ENCODE peak calls at places on chromosomes 12 and 14, in four cellular contexts. R is foreskin keratinocyte, S is endothelial cell, Z is GM13976. K is an unnamed sample.

GRCh38 chr14:87628129-87628528 is 364.9 kb downstream of the GALC start:
- DNase-seq in R (no peak), S (peak; percentile 56), Z (no peak), K (no peak)

GRCh38 chr12:67649165-67650126 is 901 bp downstream of the DYRK2 start:
- DNase-seq in R (no peak), S (peak; percentile 38), Z (peak; percentile 66), K (no peak)

GRCh38 chr12:131383741-131384543 is 326.9 kb upstream of the SFSWAP start:
- DNase-seq in R (no peak), S (no peak), Z (no peak), K (no peak)

GRCh38 chr14:60775296-60775695 is 40.7 kb downstream of the MNAT1 start:
- DNase-seq in R (peak; percentile 87), S (no peak), Z (no peak), K (no peak)

GRCh38 chr14:101072945-101073597 is 169.5 kb upstream of the RTL1 start:
- DNase-seq in R (peak; percentile 90), S (peak; percentile 67), Z (peak; percentile 63), K (peak; percentile 34)

GRCh38 chr12:56487448-56488040 is 417 bp downstream of the GLS2 start:
- DNase-seq in R (peak; percentile 11), S (peak; percentile 23), Z (peak; percentile 51), K (no peak)

GRCh38 chr14:77122555-77123125 is 19.0 kb downstream of the ZDHHC22 start:
- DNase-seq in R (no peak), S (no peak), Z (no peak), K (no peak)

GRCh38 chr12:57276935-57277563 is 26.1 kb upstream of the STAC3 start:
- DNase-seq in R (no peak), S (peak; percentile 45), Z (peak; percentile 32), K (no peak)

GRCh38 chr12:94779520-94779919 is 129.2 kb upstream of the TMCC3 start:
- DNase-seq in R (no peak), S (no peak), Z (no peak), K (no peak)

GRCh38 chr14:23074906-23075305 is 17.6 kb upstream of the CDH24 start:
- DNase-seq in R (no peak), S (no peak), Z (no peak), K (no peak)

GRCh38 chr12:75954749-75955148 is 76.8 kb downstream of the PHLDA1 start:
- DNase-seq in R (no peak), S (no peak), Z (no peak), K (no peak)

GRCh38 chr12:3315201-3315661 is 175.8 kb upstream of the PRMT8 start:
- DNase-seq in R (peak; percentile 79), S (no peak), Z (no peak), K (no peak)

GRCh38 chr12:110039085-110039807 is 9.1 kb downstream of the C12orf76 start:
- DNase-seq in R (peak; percentile 91), S (peak; percentile 10), Z (no peak), K (no peak)

GRCh38 chr12:62714409-62715075 is 220.4 kb downstream of the PPM1H start:
- DNase-seq in R (no peak), S (no peak), Z (no peak), K (no peak)

GRCh38 chr12:22729898-22730443 is 105.0 kb downstream of the ETNK1 start:
- DNase-seq in R (peak; percentile 6), S (no peak), Z (no peak), K (no peak)

GRCh38 chr14:103281496-103282231 is 52.4 kb upstream of the EIF5 start:
- DNase-seq in R (peak; percentile 29), S (peak; percentile 56), Z (no peak), K (no peak)
- TF ChIP-seq CTCF in R (peak; percentile 57), S (no peak), Z (no peak), K (no peak)

GRCh38 chr14:70032016-70032415 is 152.8 kb downstream of the SMOC1 start:
- DNase-seq in R (no peak), S (no peak), Z (no peak), K (no peak)

GRCh38 chr14:70023871-70024270 is 144.7 kb downstream of the SMOC1 start:
- DNase-seq in R (no peak), S (no peak), Z (no peak), K (no peak)

GRCh38 chr14:70032447-70032846 is 153.2 kb downstream of the SMOC1 start:
- DNase-seq in R (no peak), S (no peak), Z (no peak), K (no peak)

GRCh38 chr14:70029296-70030132 is 150.3 kb downstream of the SMOC1 start:
- DNase-seq in R (no peak), S (no peak), Z (no peak), K (no peak)

GRCh38 chr14:70027785-70028428 is 148.7 kb downstream of the SMOC1 start:
- DNase-seq in R (no peak), S (peak; percentile 93), Z (peak; percentile 87), K (peak; percentile 87)
- TF ChIP-seq CTCF in R (peak; percentile 92), S (peak; percentile 96), Z (peak; percentile 92), K (no peak)

DNA sequence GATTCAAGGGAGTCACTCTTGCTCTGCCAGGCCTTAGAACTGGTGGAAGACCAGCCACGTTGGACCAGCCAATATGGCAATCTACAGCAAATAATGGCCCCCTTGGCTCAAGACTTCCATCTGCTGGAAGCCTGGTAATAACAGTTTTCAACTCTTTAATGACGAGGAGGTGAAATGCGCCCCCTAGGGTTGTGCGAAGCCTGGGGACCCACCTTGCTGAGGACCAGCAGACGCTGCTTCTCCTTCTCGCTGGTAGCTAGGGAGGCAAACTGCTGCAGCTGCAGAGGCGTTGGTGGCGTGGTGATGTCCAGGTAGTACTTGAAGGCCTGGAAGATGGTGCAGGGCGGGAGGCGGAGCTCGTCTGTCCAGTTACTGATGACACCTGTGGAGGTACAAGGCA is 41.5 kb upstream of the FBXO21 start:
- DNase-seq in R (no peak), S (no peak), Z (no peak), K (no peak)
- TF ChIP-seq CTCF in R (no peak), S (no peak), Z (no peak), K (no peak)

GRCh38 chr12:21697829-21698630 is 40.4 kb upstream of the LDHB start:
- DNase-seq in R (peak; percentile 17), S (no peak), Z (peak; percentile 32), K (no peak)
- TF ChIP-seq CTCF in R (peak; percentile 65), S (peak; percentile 89), Z (peak; percentile 14), K (no peak)

GRCh38 chr12:107057071-107057834 is 36.1 kb downstream of the CRY1 start:
- DNase-seq in R (peak; percentile 63), S (no peak), Z (no peak), K (no peak)
- TF ChIP-seq CTCF in R (no peak), S (peak; percentile 35), Z (no peak), K (no peak)

GRCh38 chr14:99644723-99645544 is at the start of gene HHIPL1:
- DNase-seq in R (no peak), S (peak; percentile 40), Z (no peak), K (no peak)
- TF ChIP-seq CTCF in R (no peak), S (no peak), Z (no peak), K (no peak)

GRCh38 chr12:119676573-119676972 is 8.6 kb downstream of the PRKAB1 start:
- DNase-seq in R (no peak), S (no peak), Z (no peak), K (no peak)
- TF ChIP-seq CTCF in R (peak; percentile 6), S (no peak), Z (no peak), K (no peak)

GRCh38 chr14:54881761-54882401 is 20.7 kb downstream of the GCH1 start:
- DNase-seq in R (no peak), S (no peak), Z (peak; percentile 52), K (no peak)
- TF ChIP-seq CTCF in R (no peak), S (no peak), Z (no peak), K (no peak)